ENCODE peak calls at places on chromosomes 16 and 17, in six cellular contexts. C is esophagus muscularis mucosa, X is upper lobe of left lung, L is K562, E is sigmoid colon, V is GM12878. Y is an unnamed sample.

GRCh38 chr17:49621420-49621819 is 45.7 kb downstream of the NXPH3 start:
- DNase-seq in C (no peak), X (no peak), L (no peak), E (no peak), V (no peak), Y (no peak)

GRCh38 chr17:29579866-29580771 is 9.3 kb downstream of the GIT1 start:
- DNase-seq in C (no peak), X (peak), L (peak), E (peak), V (no peak), Y (peak)

GRCh38 chr17:38357488-38358123 is 6.0 kb downstream of the SOCS7 start:
- DNase-seq in C (no peak), X (no peak), L (no peak), E (peak), V (no peak), Y (no peak)

GRCh38 chr17:57877803-57878202 is 28.0 kb upstream of the MRPS23 start:
- DNase-seq in C (no peak), X (no peak), L (no peak), E (no peak), V (no peak), Y (no peak)

GRCh38 chr16:309476-309875 is 26.5 kb downstream of the PDIA2 start:
- DNase-seq in C (no peak), X (no peak), L (no peak), E (no peak), V (no peak), Y (no peak)

GRCh38 chr16:58670946-58671583 is 13.5 kb downstream of the SLC38A7 start:
- DNase-seq in C (no peak), X (no peak), L (no peak), E (no peak), V (no peak), Y (no peak)

GRCh38 chr17:50604470-50604869 is 30.2 kb upstream of the ABCC3 start:
- DNase-seq in C (no peak), X (no peak), L (no peak), E (peak), V (no peak), Y (peak)

GRCh38 chr17:1731194-1731506 is 6.6 kb downstream of the WDR81 start:
- DNase-seq in C (no peak), X (no peak), L (no peak), E (no peak), V (no peak), Y (no peak)

GRCh38 chr17:65753348-65753747 is 191.9 kb upstream of the AXIN2 start:
- DNase-seq in C (no peak), X (no peak), L (no peak), E (no peak), V (no peak), Y (no peak)

GRCh38 chr17:59814685-59815084 is 78.1 kb downstream of the TUBD1 start:
- DNase-seq in C (no peak), X (no peak), L (no peak), E (no peak), V (no peak), Y (no peak)

GRCh38 chr16:80527297-80527696 is 13.5 kb upstream of the DYNLRB2 start:
- DNase-seq in C (no peak), X (peak), L (peak), E (no peak), V (no peak), Y (no peak)

GRCh38 chr17:39018267-39019134 is 51.3 kb upstream of the FBXO47 start:
- DNase-seq in C (no peak), X (no peak), L (no peak), E (no peak), V (peak), Y (no peak)

GRCh38 chr16:12171706-12172105 is 195.2 kb downstream of the SNX29 start:
- DNase-seq in C (no peak), X (no peak), L (no peak), E (no peak), V (no peak), Y (no peak)

GRCh38 chr16:1713331-1713730 is 7.3 kb downstream of the MAPK8IP3 start:
- DNase-seq in C (no peak), X (no peak), L (no peak), E (no peak), V (no peak), Y (no peak)

DNA sequence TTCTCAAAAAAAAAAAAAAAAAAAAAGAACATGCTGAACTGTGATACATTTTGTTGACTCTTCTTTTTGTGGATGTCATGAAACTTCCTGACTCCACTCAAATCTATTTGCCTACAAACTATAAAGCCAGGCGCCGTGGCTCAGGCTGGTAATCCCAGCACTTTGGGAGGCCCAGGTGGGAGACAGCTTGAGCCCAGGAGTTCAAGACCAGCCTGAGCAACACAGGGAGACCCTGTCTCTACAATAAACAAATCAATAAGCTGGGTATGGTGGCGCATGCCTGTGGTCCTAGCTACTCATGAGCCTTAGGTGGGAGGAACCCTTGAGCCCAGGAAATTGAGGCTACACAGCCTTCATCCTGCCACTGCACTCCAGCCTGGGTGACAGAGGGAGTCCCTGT is 1.5 kb upstream of the NT5C start:
- DNase-seq in C (no peak), X (no peak), L (no peak), E (no peak), V (no peak), Y (no peak)
- TF ChIP-seq POLR2AphosphoS5 in C (no peak), X (no peak), L (no peak), E (no peak), V (no peak), Y (no peak)

GRCh38 chr17:21375757-21376584 is at the start of gene KCNJ12:
- DNase-seq in C (no peak), X (no peak), L (no peak), E (no peak), V (no peak), Y (peak)
- TF ChIP-seq EP300 in C (no peak), X (no peak), L (no peak), E (no peak), V (no peak), Y (no peak)

GRCh38 chr16:87391324-87391949 is 699 bp upstream of the MAP1LC3B start:
- DNase-seq in C (no peak), X (peak), L (peak), E (peak), V (no peak), Y (peak)

GRCh38 chr16:87389245-87389644 is 2.9 kb upstream of the MAP1LC3B start:
- DNase-seq in C (no peak), X (no peak), L (no peak), E (peak), V (no peak), Y (no peak)

GRCh38 chr16:87390641-87391323 is 1.4 kb upstream of the MAP1LC3B start:
- DNase-seq in C (no peak), X (no peak), L (no peak), E (peak), V (no peak), Y (no peak)

GRCh38 chr16:87387942-87388817 is 4.0 kb upstream of the MAP1LC3B start:
- DNase-seq in C (peak), X (peak), L (peak), E (peak), V (peak), Y (peak)

GRCh38 chr16:87388818-87389134 is 3.4 kb upstream of the MAP1LC3B start:
- DNase-seq in C (no peak), X (no peak), L (no peak), E (no peak), V (no peak), Y (no peak)
- H3K27ac ChIP-seq in C (peak), X (peak), L (peak), E (peak), V (peak), Y (peak)

GRCh38 chr16:23679274-23679985 is 741 bp downstream of the PLK1 start:
- DNase-seq in C (no peak), X (peak), L (peak), E (no peak), V (no peak), Y (no peak)
- TF ChIP-seq POLR2AphosphoS5 in C (no peak), X (no peak), L (peak), E (no peak), V (no peak), Y (no peak)

Y was measured in stomach.